ENCODE peak calls at places on chromosome 11, in four cellular contexts. Q, D, N and T are unnamed samples.

GRCh38 chr11:47216141-47216798 is 1.5 kb downstream of the DDB2 start:
- DNase-seq in D (no peak), Q (no peak), N (peak), T (no peak)

GRCh38 chr11:15837901-15838489 is 518.4 kb downstream of the SOX6 start:
- DNase-seq in N (no peak), D (no peak), Q (no peak), T (no peak)

GRCh38 chr11:99199336-99199735 is 178.6 kb downstream of the CNTN5 start:
- DNase-seq in D (no peak), N (no peak), Q (no peak), T (no peak)

GRCh38 chr11:57663975-57664374 is 3.9 kb upstream of the ZDHHC5 start:
- DNase-seq in Q (no peak), N (no peak), D (no peak), T (no peak)

GRCh38 chr11:131748146-131749050 is 378.0 kb downstream of the NTM start:
- DNase-seq in N (peak), Q (peak), D (peak), T (no peak)

GRCh38 chr11:87101956-87102355 is 64.2 kb downstream of the TMEM135 start:
- DNase-seq in Q (no peak), N (no peak), D (no peak), T (no peak)

GRCh38 chr11:120611576-120611975 is 100.0 kb downstream of the GRIK4 start:
- DNase-seq in Q (no peak), N (no peak), D (no peak), T (no peak)

GRCh38 chr11:78201096-78201495 is 12.4 kb downstream of the USP35 start:
- DNase-seq in D (no peak), N (no peak), Q (no peak), T (no peak)

GRCh38 chr11:65440831-65441499 is 18.4 kb downstream of the NEAT1 start:
- DNase-seq in D (no peak), Q (no peak), N (no peak), T (no peak)

GRCh38 chr11:69881467-69882269 is 62.5 kb upstream of the FGF3 start:
- DNase-seq in N (no peak), Q (no peak), D (peak), T (no peak)

GRCh38 chr11:97092823-97093222 is 703.0 kb downstream of the JRKL start:
- DNase-seq in N (no peak), D (no peak), Q (no peak), T (no peak)

GRCh38 chr11:9019861-9020260 is 16.1 kb upstream of the NRIP3 start:
- DNase-seq in D (no peak), Q (no peak), N (no peak), T (no peak)

GRCh38 chr11:114399903-114400221 is 449 bp downstream of the C11orf71 start:
- DNase-seq in Q (peak), N (peak), D (peak), T (no peak)

GRCh38 chr11:74319139-74319538 is 7.7 kb upstream of the P4HA3 start:
- DNase-seq in Q (no peak), D (no peak), N (no peak), T (no peak)

GRCh38 chr11:112666253-112666652 is 295.0 kb upstream of the NCAM1 start:
- DNase-seq in N (no peak), Q (no peak), D (no peak), T (no peak)
- TF ChIP-seq CTCF in N (no peak), Q (no peak), D (no peak), T (no peak)

GRCh38 chr11:7547687-7548086 is 33.9 kb downstream of the PPFIBP2 start:
- DNase-seq in N (no peak), Q (no peak), D (no peak), T (no peak)

GRCh38 chr11:7546324-7546791 is 32.6 kb downstream of the PPFIBP2 start:
- DNase-seq in D (no peak), N (peak), Q (no peak), T (no peak)

GRCh38 chr11:7549681-7550080 is 35.9 kb downstream of the PPFIBP2 start:
- DNase-seq in D (no peak), Q (no peak), N (no peak), T (no peak)

GRCh38 chr11:7547091-7547490 is 33.3 kb downstream of the PPFIBP2 start:
- DNase-seq in N (no peak), Q (no peak), D (no peak), T (no peak)

GRCh38 chr11:7548659-7549283 is 35.0 kb downstream of the PPFIBP2 start:
- DNase-seq in D (peak), N (no peak), Q (peak), T (no peak)
- TF ChIP-seq CTCF in D (no peak), N (peak), Q (peak), T (peak)

GRCh38 chr11:44727373-44728084 is 767 bp downstream of the TSPAN18 start:
- DNase-seq in D (peak), N (peak), Q (peak), T (peak)
- TF ChIP-seq CTCF in D (peak), N (peak), Q (peak), T (peak)

GRCh38 chr11:109960831-109961230 is 132.4 kb upstream of the ZC3H12C start:
- DNase-seq in D (no peak), Q (no peak), N (peak), T (no peak)

GRCh38 chr11:109963101-109963500 is 130.1 kb upstream of the ZC3H12C start:
- DNase-seq in N (no peak), D (no peak), Q (no peak), T (peak)

GRCh38 chr11:109957601-109958000 is 135.6 kb upstream of the ZC3H12C start:
- DNase-seq in D (no peak), Q (no peak), N (no peak), T (no peak)

GRCh38 chr11:109964487-109964886 is 128.7 kb upstream of the ZC3H12C start:
- DNase-seq in D (no peak), Q (no peak), N (no peak), T (no peak)

GRCh38 chr11:109961261-109961660 is 131.9 kb upstream of the ZC3H12C start:
- DNase-seq in D (no peak), Q (no peak), N (no peak), T (no peak)
- TF ChIP-seq CTCF in D (no peak), Q (no peak), N (no peak), T (no peak)

GRCh38 chr11:112086422-112087191 is at the start of the genes SDHD and TIMM8B:
- DNase-seq in Q (peak), D (peak), N (peak), T (peak)
- TF ChIP-seq CTCF in Q (peak), D (no peak), N (peak), T (no peak)

GRCh38 chr11:63768232-63769043 is at the start of gene ZFTA:
- DNase-seq in N (peak), D (peak), Q (peak), T (no peak)
- TF ChIP-seq CTCF in N (peak), D (peak), Q (peak), T (peak)